ENCODE peak calls at places on chromosomes 16 and 17, in eight cellular contexts. One of them, this sample, is unnamed.

GRCh38 chr16:66908116-66908515 is 10.6 kb downstream of the CDH16 start:
- DNase-seq in activated gamma-delta T cell treated with anti-CD3 and anti-CD28 coated beads, Interleukin-2, amount 50 U/mL, for 16 hours: no peak
- DNase-seq in NCI-H1092 treated with DMSO at 0.1 percent for 48 hours: no peak
- DNase-seq in HFFc6: no peak
- DNase-seq in erythroblast: no peak
- DNase-seq in WERI-Rb-1: no peak
- DNase-seq in amygdala: no peak
- DNase-seq in DMS79: no peak
- DNase-seq in this sample: no peak

GRCh38 chr17:21286066-21286770 is 1.7 kb downstream of the MAP2K3 start:
- DNase-seq in activated gamma-delta T cell treated with anti-CD3 and anti-CD28 coated beads, Interleukin-2, amount 50 U/mL, for 16 hours: no peak
- DNase-seq in NCI-H1092 treated with DMSO at 0.1 percent for 48 hours: peak; percentile 53
- DNase-seq in HFFc6: peak; percentile 97
- DNase-seq in erythroblast: peak; percentile 77
- DNase-seq in WERI-Rb-1: no peak
- DNase-seq in amygdala: no peak
- DNase-seq in DMS79: peak; percentile 17
- DNase-seq in this sample: peak; percentile 91

GRCh38 chr16:65384441-65384840 is 262.6 kb upstream of the CDH11 start:
- DNase-seq in activated gamma-delta T cell treated with anti-CD3 and anti-CD28 coated beads, Interleukin-2, amount 50 U/mL, for 16 hours: no peak
- DNase-seq in NCI-H1092 treated with DMSO at 0.1 percent for 48 hours: no peak
- DNase-seq in HFFc6: peak; percentile 45
- DNase-seq in erythroblast: no peak
- DNase-seq in WERI-Rb-1: no peak
- DNase-seq in amygdala: no peak
- DNase-seq in DMS79: no peak
- DNase-seq in this sample: no peak

GRCh38 chr16:88737298-88738166 is 31.2 kb downstream of the CTU2 start:
- DNase-seq in activated gamma-delta T cell treated with anti-CD3 and anti-CD28 coated beads, Interleukin-2, amount 50 U/mL, for 16 hours: peak; percentile 71
- DNase-seq in NCI-H1092 treated with DMSO at 0.1 percent for 48 hours: peak; percentile 16
- DNase-seq in HFFc6: peak; percentile 73
- DNase-seq in erythroblast: peak; percentile 89
- DNase-seq in WERI-Rb-1: peak; percentile 44
- DNase-seq in amygdala: peak; percentile 38
- DNase-seq in DMS79: peak; percentile 38
- DNase-seq in this sample: peak; percentile 75

GRCh38 chr16:73149329-73149728 is 101.4 kb upstream of the ZFHX3 start:
- DNase-seq in activated gamma-delta T cell treated with anti-CD3 and anti-CD28 coated beads, Interleukin-2, amount 50 U/mL, for 16 hours: no peak
- DNase-seq in NCI-H1092 treated with DMSO at 0.1 percent for 48 hours: peak; percentile 29
- DNase-seq in HFFc6: no peak
- DNase-seq in erythroblast: no peak
- DNase-seq in WERI-Rb-1: no peak
- DNase-seq in amygdala: no peak
- DNase-seq in DMS79: no peak
- DNase-seq in this sample: no peak

GRCh38 chr17:80317706-80317980 is 57.0 kb downstream of the RNF213 start:
- DNase-seq in activated gamma-delta T cell treated with anti-CD3 and anti-CD28 coated beads, Interleukin-2, amount 50 U/mL, for 16 hours: no peak
- DNase-seq in NCI-H1092 treated with DMSO at 0.1 percent for 48 hours: no peak
- DNase-seq in HFFc6: no peak
- DNase-seq in erythroblast: no peak
- DNase-seq in WERI-Rb-1: no peak
- DNase-seq in amygdala: no peak
- DNase-seq in DMS79: no peak
- DNase-seq in this sample: no peak

GRCh38 chr16:1335211-1335971 is 1.9 kb downstream of the BAIAP3 start:
- DNase-seq in activated gamma-delta T cell treated with anti-CD3 and anti-CD28 coated beads, Interleukin-2, amount 50 U/mL, for 16 hours: no peak
- DNase-seq in NCI-H1092 treated with DMSO at 0.1 percent for 48 hours: peak; percentile 77
- DNase-seq in HFFc6: no peak
- DNase-seq in erythroblast: no peak
- DNase-seq in WERI-Rb-1: no peak
- DNase-seq in amygdala: no peak
- DNase-seq in DMS79: no peak
- DNase-seq in this sample: no peak

GRCh38 chr17:31457391-31458234 is 66.1 kb downstream of the RAB11FIP4 start:
- DNase-seq in activated gamma-delta T cell treated with anti-CD3 and anti-CD28 coated beads, Interleukin-2, amount 50 U/mL, for 16 hours: no peak
- DNase-seq in NCI-H1092 treated with DMSO at 0.1 percent for 48 hours: no peak
- DNase-seq in HFFc6: no peak
- DNase-seq in erythroblast: no peak
- DNase-seq in WERI-Rb-1: no peak
- DNase-seq in amygdala: no peak
- DNase-seq in DMS79: no peak
- DNase-seq in this sample: no peak

GRCh38 chr17:44747566-44747965 is 11.2 kb upstream of the ADAM11 start:
- DNase-seq in activated gamma-delta T cell treated with anti-CD3 and anti-CD28 coated beads, Interleukin-2, amount 50 U/mL, for 16 hours: no peak
- DNase-seq in NCI-H1092 treated with DMSO at 0.1 percent for 48 hours: no peak
- DNase-seq in HFFc6: no peak
- DNase-seq in erythroblast: peak; percentile 25
- DNase-seq in WERI-Rb-1: no peak
- DNase-seq in amygdala: no peak
- DNase-seq in DMS79: no peak
- DNase-seq in this sample: no peak

GRCh38 chr17:8103549-8103948 is 14.8 kb downstream of the ALOXE3 start:
- DNase-seq in activated gamma-delta T cell treated with anti-CD3 and anti-CD28 coated beads, Interleukin-2, amount 50 U/mL, for 16 hours: no peak
- DNase-seq in NCI-H1092 treated with DMSO at 0.1 percent for 48 hours: no peak
- DNase-seq in HFFc6: no peak
- DNase-seq in erythroblast: no peak
- DNase-seq in WERI-Rb-1: no peak
- DNase-seq in amygdala: no peak
- DNase-seq in DMS79: no peak
- DNase-seq in this sample: peak; percentile 44

GRCh38 chr17:28549274-28550132 is 2.9 kb downstream of the UNC119 start:
- DNase-seq in activated gamma-delta T cell treated with anti-CD3 and anti-CD28 coated beads, Interleukin-2, amount 50 U/mL, for 16 hours: peak; percentile 45
- DNase-seq in NCI-H1092 treated with DMSO at 0.1 percent for 48 hours: no peak
- DNase-seq in HFFc6: no peak
- DNase-seq in erythroblast: no peak
- DNase-seq in WERI-Rb-1: peak; percentile 93
- DNase-seq in amygdala: no peak
- DNase-seq in DMS79: no peak
- DNase-seq in this sample: no peak

GRCh38 chr17:2241823-2242222 is 61.8 kb downstream of the SMG6 start:
- DNase-seq in activated gamma-delta T cell treated with anti-CD3 and anti-CD28 coated beads, Interleukin-2, amount 50 U/mL, for 16 hours: no peak
- DNase-seq in NCI-H1092 treated with DMSO at 0.1 percent for 48 hours: no peak
- DNase-seq in HFFc6: peak; percentile 38
- DNase-seq in erythroblast: no peak
- DNase-seq in WERI-Rb-1: no peak
- DNase-seq in amygdala: no peak
- DNase-seq in DMS79: no peak
- DNase-seq in this sample: no peak

GRCh38 chr17:81291662-81292061 is 3.4 kb downstream of the SLC38A10 start:
- DNase-seq in activated gamma-delta T cell treated with anti-CD3 and anti-CD28 coated beads, Interleukin-2, amount 50 U/mL, for 16 hours: peak; percentile 61
- DNase-seq in NCI-H1092 treated with DMSO at 0.1 percent for 48 hours: peak; percentile 19
- DNase-seq in HFFc6: no peak
- DNase-seq in erythroblast: peak; percentile 64
- DNase-seq in WERI-Rb-1: peak; percentile 84
- DNase-seq in amygdala: no peak
- DNase-seq in DMS79: no peak
- DNase-seq in this sample: peak; percentile 46

GRCh38 chr16:12507366-12507765 is 296.3 kb downstream of the CPPED1 start:
- DNase-seq in activated gamma-delta T cell treated with anti-CD3 and anti-CD28 coated beads, Interleukin-2, amount 50 U/mL, for 16 hours: no peak
- DNase-seq in NCI-H1092 treated with DMSO at 0.1 percent for 48 hours: no peak
- DNase-seq in HFFc6: peak; percentile 72
- DNase-seq in erythroblast: no peak
- DNase-seq in WERI-Rb-1: no peak
- DNase-seq in amygdala: no peak
- DNase-seq in DMS79: no peak
- DNase-seq in this sample: no peak

GRCh38 chr17:48439473-48439872 is 9.5 kb upstream of the SKAP1 start:
- DNase-seq in activated gamma-delta T cell treated with anti-CD3 and anti-CD28 coated beads, Interleukin-2, amount 50 U/mL, for 16 hours: no peak
- DNase-seq in NCI-H1092 treated with DMSO at 0.1 percent for 48 hours: no peak
- DNase-seq in HFFc6: no peak
- DNase-seq in erythroblast: no peak
- DNase-seq in WERI-Rb-1: no peak
- DNase-seq in amygdala: no peak
- DNase-seq in DMS79: no peak
- DNase-seq in this sample: no peak

GRCh38 chr17:36768355-36768754 is 167.0 kb downstream of the MRM1 start:
- DNase-seq in activated gamma-delta T cell treated with anti-CD3 and anti-CD28 coated beads, Interleukin-2, amount 50 U/mL, for 16 hours: no peak
- DNase-seq in NCI-H1092 treated with DMSO at 0.1 percent for 48 hours: no peak
- DNase-seq in HFFc6: no peak
- DNase-seq in erythroblast: no peak
- DNase-seq in WERI-Rb-1: peak; percentile 16
- DNase-seq in amygdala: no peak
- DNase-seq in DMS79: no peak
- DNase-seq in this sample: no peak

GRCh38 chr17:2183346-2183745 is 120.2 kb downstream of the SMG6 start:
- DNase-seq in activated gamma-delta T cell treated with anti-CD3 and anti-CD28 coated beads, Interleukin-2, amount 50 U/mL, for 16 hours: no peak
- DNase-seq in NCI-H1092 treated with DMSO at 0.1 percent for 48 hours: no peak
- DNase-seq in HFFc6: no peak
- DNase-seq in erythroblast: no peak
- DNase-seq in WERI-Rb-1: no peak
- DNase-seq in amygdala: no peak
- DNase-seq in DMS79: no peak
- DNase-seq in this sample: no peak

GRCh38 chr16:48117217-48118105 is 38.3 kb downstream of the ABCC12 start:
- DNase-seq in activated gamma-delta T cell treated with anti-CD3 and anti-CD28 coated beads, Interleukin-2, amount 50 U/mL, for 16 hours: peak; percentile 28
- DNase-seq in NCI-H1092 treated with DMSO at 0.1 percent for 48 hours: peak; percentile 65
- DNase-seq in HFFc6: no peak
- DNase-seq in erythroblast: peak; percentile 76
- DNase-seq in WERI-Rb-1: peak; percentile 91
- DNase-seq in amygdala: no peak
- DNase-seq in DMS79: no peak
- DNase-seq in this sample: peak; percentile 42

GRCh38 chr17:66507103-66507923 is 204.9 kb downstream of the PRKCA start:
- DNase-seq in activated gamma-delta T cell treated with anti-CD3 and anti-CD28 coated beads, Interleukin-2, amount 50 U/mL, for 16 hours: no peak
- DNase-seq in NCI-H1092 treated with DMSO at 0.1 percent for 48 hours: no peak
- DNase-seq in HFFc6: peak; percentile 64
- DNase-seq in erythroblast: peak; percentile 70
- DNase-seq in WERI-Rb-1: no peak
- DNase-seq in amygdala: no peak
- DNase-seq in DMS79: no peak
- DNase-seq in this sample: peak; percentile 77

GRCh38 chr17:45149669-45150603 is 1.7 kb downstream of the HEXIM1 start:
- DNase-seq in activated gamma-delta T cell treated with anti-CD3 and anti-CD28 coated beads, Interleukin-2, amount 50 U/mL, for 16 hours: no peak
- DNase-seq in NCI-H1092 treated with DMSO at 0.1 percent for 48 hours: peak; percentile 59
- DNase-seq in HFFc6: no peak
- DNase-seq in erythroblast: peak; percentile 84
- DNase-seq in WERI-Rb-1: peak; percentile 66
- DNase-seq in amygdala: no peak
- DNase-seq in DMS79: no peak
- DNase-seq in this sample: no peak

GRCh38 chr17:50947844-50948514 is 81.8 kb upstream of the TOB1 start:
- DNase-seq in activated gamma-delta T cell treated with anti-CD3 and anti-CD28 coated beads, Interleukin-2, amount 50 U/mL, for 16 hours: no peak
- DNase-seq in NCI-H1092 treated with DMSO at 0.1 percent for 48 hours: peak; percentile 77
- DNase-seq in HFFc6: no peak
- DNase-seq in erythroblast: peak; percentile 74
- DNase-seq in WERI-Rb-1: no peak
- DNase-seq in amygdala: no peak
- DNase-seq in DMS79: peak; percentile 60
- DNase-seq in this sample: no peak

GRCh38 chr17:7292729-7293128 is 1.7 kb downstream of the YBX2 start:
- DNase-seq in activated gamma-delta T cell treated with anti-CD3 and anti-CD28 coated beads, Interleukin-2, amount 50 U/mL, for 16 hours: no peak
- DNase-seq in NCI-H1092 treated with DMSO at 0.1 percent for 48 hours: no peak
- DNase-seq in HFFc6: no peak
- DNase-seq in erythroblast: no peak
- DNase-seq in WERI-Rb-1: no peak
- DNase-seq in amygdala: no peak
- DNase-seq in DMS79: no peak
- DNase-seq in this sample: no peak

This sample was measured in RWPE1.